ENCODE peak calls at places on chromosomes 7 and 10, in seven cellular contexts. One of them, this sample, is unnamed.

GRCh38 chr7:37208528-37208927 is 240.1 kb downstream of the ELMO1 start:
- DNase-seq in left ventricle myocardium inferior: peak
- DNase-seq in CD8-positive, alpha-beta memory T cell: no peak
- DNase-seq in mammary epithelial cell: peak
- DNase-seq in IMR-90: peak
- DNase-seq in effector memory CD4-positive, alpha-beta T cell: no peak
- DNase-seq in thoracic aorta: peak
- DNase-seq in this sample: peak

GRCh38 chr7:101442426-101443070 is 79.9 kb downstream of the COL26A1 start:
- DNase-seq in CD8-positive, alpha-beta memory T cell: no peak
- DNase-seq in effector memory CD4-positive, alpha-beta T cell: no peak
- DNase-seq in thoracic aorta: no peak
- DNase-seq in left ventricle myocardium inferior: no peak
- DNase-seq in IMR-90: no peak
- DNase-seq in mammary epithelial cell: peak
- DNase-seq in this sample: no peak

GRCh38 chr10:47289921-47290320 is 10.1 kb upstream of the GDF10 start:
- DNase-seq in CD8-positive, alpha-beta memory T cell: no peak
- DNase-seq in mammary epithelial cell: no peak
- DNase-seq in effector memory CD4-positive, alpha-beta T cell: no peak
- DNase-seq in IMR-90: no peak
- DNase-seq in left ventricle myocardium inferior: no peak
- DNase-seq in thoracic aorta: no peak
- DNase-seq in this sample: no peak

GRCh38 chr7:141511370-141512335 is 39.6 kb upstream of the AGK start:
- DNase-seq in effector memory CD4-positive, alpha-beta T cell: no peak
- DNase-seq in IMR-90: no peak
- DNase-seq in left ventricle myocardium inferior: no peak
- DNase-seq in mammary epithelial cell: no peak
- DNase-seq in CD8-positive, alpha-beta memory T cell: no peak
- DNase-seq in thoracic aorta: no peak
- DNase-seq in this sample: no peak

GRCh38 chr10:130661419-130661818 is 525.2 kb downstream of the GLRX3 start:
- DNase-seq in IMR-90: no peak
- DNase-seq in left ventricle myocardium inferior: no peak
- DNase-seq in mammary epithelial cell: no peak
- DNase-seq in CD8-positive, alpha-beta memory T cell: no peak
- DNase-seq in effector memory CD4-positive, alpha-beta T cell: no peak
- DNase-seq in thoracic aorta: no peak
- DNase-seq in this sample: no peak

GRCh38 chr10:109962247-109962646 is 38.9 kb upstream of the XPNPEP1 start:
- DNase-seq in IMR-90: peak
- DNase-seq in effector memory CD4-positive, alpha-beta T cell: no peak
- DNase-seq in thoracic aorta: no peak
- DNase-seq in CD8-positive, alpha-beta memory T cell: no peak
- DNase-seq in left ventricle myocardium inferior: no peak
- DNase-seq in mammary epithelial cell: no peak
- DNase-seq in this sample: no peak

GRCh38 chr7:24917510-24918239 is 62.3 kb downstream of the OSBPL3 start:
- DNase-seq in mammary epithelial cell: peak
- DNase-seq in CD8-positive, alpha-beta memory T cell: no peak
- DNase-seq in thoracic aorta: no peak
- DNase-seq in effector memory CD4-positive, alpha-beta T cell: no peak
- DNase-seq in IMR-90: peak
- DNase-seq in left ventricle myocardium inferior: no peak
- DNase-seq in this sample: no peak

GRCh38 chr10:100100651-100101525 is 19.2 kb upstream of the CPN1 start:
- DNase-seq in thoracic aorta: no peak
- DNase-seq in IMR-90: peak
- DNase-seq in mammary epithelial cell: peak
- DNase-seq in left ventricle myocardium inferior: no peak
- DNase-seq in CD8-positive, alpha-beta memory T cell: no peak
- DNase-seq in effector memory CD4-positive, alpha-beta T cell: no peak
- DNase-seq in this sample: no peak

GRCh38 chr10:5530846-5531557 is 6.2 kb downstream of the CALML3 start:
- DNase-seq in IMR-90: no peak
- DNase-seq in mammary epithelial cell: no peak
- DNase-seq in CD8-positive, alpha-beta memory T cell: no peak
- DNase-seq in effector memory CD4-positive, alpha-beta T cell: no peak
- DNase-seq in thoracic aorta: no peak
- DNase-seq in left ventricle myocardium inferior: no peak
- DNase-seq in this sample: no peak

GRCh38 chr7:128867842-128868623 is 5.4 kb downstream of the ATP6V1F start:
- DNase-seq in effector memory CD4-positive, alpha-beta T cell: no peak
- DNase-seq in IMR-90: peak
- DNase-seq in mammary epithelial cell: no peak
- DNase-seq in CD8-positive, alpha-beta memory T cell: no peak
- DNase-seq in thoracic aorta: no peak
- DNase-seq in left ventricle myocardium inferior: no peak
- DNase-seq in this sample: no peak

GRCh38 chr7:2652736-2653060 is 20.9 kb downstream of the TTYH3 start:
- DNase-seq in IMR-90: no peak
- DNase-seq in mammary epithelial cell: no peak
- DNase-seq in effector memory CD4-positive, alpha-beta T cell: no peak
- DNase-seq in left ventricle myocardium inferior: no peak
- DNase-seq in thoracic aorta: no peak
- DNase-seq in CD8-positive, alpha-beta memory T cell: no peak
- DNase-seq in this sample: no peak

GRCh38 chr7:13641699-13642098 is 347.8 kb downstream of the ETV1 start:
- DNase-seq in effector memory CD4-positive, alpha-beta T cell: no peak
- DNase-seq in CD8-positive, alpha-beta memory T cell: no peak
- DNase-seq in mammary epithelial cell: no peak
- DNase-seq in left ventricle myocardium inferior: no peak
- DNase-seq in thoracic aorta: no peak
- DNase-seq in IMR-90: peak
- DNase-seq in this sample: no peak

GRCh38 chr7:141675431-141676210 is 26.3 kb downstream of the DENND11 start:
- DNase-seq in IMR-90: no peak
- DNase-seq in CD8-positive, alpha-beta memory T cell: no peak
- DNase-seq in effector memory CD4-positive, alpha-beta T cell: no peak
- DNase-seq in mammary epithelial cell: no peak
- DNase-seq in left ventricle myocardium inferior: no peak
- DNase-seq in thoracic aorta: no peak
- DNase-seq in this sample: no peak

GRCh38 chr10:8034666-8035640 is 19.5 kb upstream of the GATA3 start:
- DNase-seq in effector memory CD4-positive, alpha-beta T cell: no peak
- DNase-seq in CD8-positive, alpha-beta memory T cell: no peak
- DNase-seq in left ventricle myocardium inferior: no peak
- DNase-seq in IMR-90: no peak
- DNase-seq in mammary epithelial cell: no peak
- DNase-seq in thoracic aorta: no peak
- DNase-seq in this sample: peak

GRCh38 chr7:127393370-127394058 is 1.0 kb upstream of the ZNF800 start:
- DNase-seq in CD8-positive, alpha-beta memory T cell: no peak
- DNase-seq in thoracic aorta: no peak
- DNase-seq in left ventricle myocardium inferior: no peak
- DNase-seq in IMR-90: no peak
- DNase-seq in mammary epithelial cell: no peak
- DNase-seq in effector memory CD4-positive, alpha-beta T cell: no peak
- DNase-seq in this sample: peak

GRCh38 chr7:37728747-37729146 is 45.2 kb downstream of the GPR141 start:
- DNase-seq in mammary epithelial cell: peak
- DNase-seq in left ventricle myocardium inferior: no peak
- DNase-seq in thoracic aorta: no peak
- DNase-seq in IMR-90: no peak
- DNase-seq in CD8-positive, alpha-beta memory T cell: no peak
- DNase-seq in effector memory CD4-positive, alpha-beta T cell: no peak
- DNase-seq in this sample: no peak

GRCh38 chr7:36034020-36034419 is 119.0 kb upstream of the EEPD1 start:
- DNase-seq in effector memory CD4-positive, alpha-beta T cell: no peak
- DNase-seq in CD8-positive, alpha-beta memory T cell: no peak
- DNase-seq in thoracic aorta: no peak
- DNase-seq in left ventricle myocardium inferior: no peak
- DNase-seq in IMR-90: peak
- DNase-seq in mammary epithelial cell: peak
- DNase-seq in this sample: no peak

GRCh38 chr7:96388166-96388565 is 66.3 kb upstream of the SLC25A13 start:
- DNase-seq in CD8-positive, alpha-beta memory T cell: no peak
- DNase-seq in thoracic aorta: no peak
- DNase-seq in mammary epithelial cell: peak
- DNase-seq in IMR-90: peak
- DNase-seq in left ventricle myocardium inferior: no peak
- DNase-seq in effector memory CD4-positive, alpha-beta T cell: no peak
- DNase-seq in this sample: no peak

GRCh38 chr7:28067171-28067570 is 113.4 kb downstream of the JAZF1 start:
- DNase-seq in CD8-positive, alpha-beta memory T cell: no peak
- DNase-seq in effector memory CD4-positive, alpha-beta T cell: no peak
- DNase-seq in mammary epithelial cell: no peak
- DNase-seq in IMR-90: no peak
- DNase-seq in thoracic aorta: no peak
- DNase-seq in left ventricle myocardium inferior: no peak
- DNase-seq in this sample: no peak

GRCh38 chr10:79046326-79046725 is 22.4 kb upstream of the ZMIZ1 start:
- DNase-seq in CD8-positive, alpha-beta memory T cell: peak
- DNase-seq in thoracic aorta: no peak
- DNase-seq in IMR-90: no peak
- DNase-seq in mammary epithelial cell: no peak
- DNase-seq in left ventricle myocardium inferior: peak
- DNase-seq in effector memory CD4-positive, alpha-beta T cell: no peak
- DNase-seq in this sample: no peak
- H3K27ac ChIP-seq in CD8-positive, alpha-beta memory T cell: peak
- H3K27ac ChIP-seq in thoracic aorta: no peak
- H3K27ac ChIP-seq in IMR-90: no peak
- H3K27ac ChIP-seq in mammary epithelial cell: no peak
- H3K27ac ChIP-seq in left ventricle myocardium inferior: no peak
- H3K27ac ChIP-seq in effector memory CD4-positive, alpha-beta T cell: no peak
- H3K27ac ChIP-seq in this sample: no peak

DNA sequence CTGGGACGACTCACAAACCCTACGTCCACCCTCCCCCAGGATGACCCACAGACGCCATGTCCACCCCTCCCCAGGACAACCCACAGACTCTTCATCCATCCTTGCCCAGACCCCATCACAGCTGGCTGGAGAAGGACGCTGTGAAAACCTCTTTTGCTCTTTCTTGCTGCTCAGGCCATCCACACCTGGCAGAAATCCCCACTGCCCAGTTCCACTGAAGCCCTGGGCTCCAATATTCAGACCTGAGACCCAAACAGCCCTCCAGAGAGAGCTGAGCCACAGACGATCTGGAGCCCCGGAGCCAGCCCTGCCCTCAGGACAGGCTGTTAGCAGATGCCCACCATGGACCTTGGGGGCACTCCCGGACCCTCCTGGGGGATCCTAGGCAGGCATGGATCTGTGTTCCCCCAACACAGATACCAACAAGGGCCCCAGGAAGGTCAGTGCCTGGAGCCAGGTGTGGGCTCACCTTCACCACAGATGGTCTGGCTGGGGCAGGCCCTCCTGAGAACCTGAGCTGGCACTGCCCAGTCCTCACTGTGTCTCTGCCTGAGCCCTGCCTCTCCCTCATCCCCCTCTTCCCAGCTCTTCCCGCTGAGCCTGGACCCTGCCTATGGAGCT is 226.2 kb downstream of the PTPRN2 start:
- DNase-seq in mammary epithelial cell: no peak
- DNase-seq in effector memory CD4-positive, alpha-beta T cell: no peak
- DNase-seq in left ventricle myocardium inferior: no peak
- DNase-seq in CD8-positive, alpha-beta memory T cell: no peak
- DNase-seq in thoracic aorta: no peak
- DNase-seq in IMR-90: no peak
- DNase-seq in this sample: no peak
- H3K27ac ChIP-seq in mammary epithelial cell: no peak
- H3K27ac ChIP-seq in effector memory CD4-positive, alpha-beta T cell: no peak
- H3K27ac ChIP-seq in left ventricle myocardium inferior: no peak
- H3K27ac ChIP-seq in CD8-positive, alpha-beta memory T cell: no peak
- H3K27ac ChIP-seq in thoracic aorta: no peak
- H3K27ac ChIP-seq in IMR-90: no peak
- H3K27ac ChIP-seq in this sample: no peak

GRCh38 chr10:25678666-25679065 is 255.4 kb upstream of the MYO3A start:
- DNase-seq in thoracic aorta: no peak
- DNase-seq in effector memory CD4-positive, alpha-beta T cell: no peak
- DNase-seq in IMR-90: no peak
- DNase-seq in CD8-positive, alpha-beta memory T cell: no peak
- DNase-seq in left ventricle myocardium inferior: no peak
- DNase-seq in mammary epithelial cell: no peak
- DNase-seq in this sample: no peak

GRCh38 chr10:25683291-25683690 is 250.7 kb upstream of the MYO3A start:
- DNase-seq in mammary epithelial cell: peak
- DNase-seq in IMR-90: no peak
- DNase-seq in CD8-positive, alpha-beta memory T cell: no peak
- DNase-seq in thoracic aorta: no peak
- DNase-seq in effector memory CD4-positive, alpha-beta T cell: no peak
- DNase-seq in left ventricle myocardium inferior: no peak
- DNase-seq in this sample: no peak

GRCh38 chr10:25678220-25678619 is 255.8 kb upstream of the MYO3A start:
- DNase-seq in effector memory CD4-positive, alpha-beta T cell: no peak
- DNase-seq in mammary epithelial cell: no peak
- DNase-seq in IMR-90: no peak
- DNase-seq in CD8-positive, alpha-beta memory T cell: no peak
- DNase-seq in thoracic aorta: no peak
- DNase-seq in left ventricle myocardium inferior: no peak
- DNase-seq in this sample: no peak

DNA sequence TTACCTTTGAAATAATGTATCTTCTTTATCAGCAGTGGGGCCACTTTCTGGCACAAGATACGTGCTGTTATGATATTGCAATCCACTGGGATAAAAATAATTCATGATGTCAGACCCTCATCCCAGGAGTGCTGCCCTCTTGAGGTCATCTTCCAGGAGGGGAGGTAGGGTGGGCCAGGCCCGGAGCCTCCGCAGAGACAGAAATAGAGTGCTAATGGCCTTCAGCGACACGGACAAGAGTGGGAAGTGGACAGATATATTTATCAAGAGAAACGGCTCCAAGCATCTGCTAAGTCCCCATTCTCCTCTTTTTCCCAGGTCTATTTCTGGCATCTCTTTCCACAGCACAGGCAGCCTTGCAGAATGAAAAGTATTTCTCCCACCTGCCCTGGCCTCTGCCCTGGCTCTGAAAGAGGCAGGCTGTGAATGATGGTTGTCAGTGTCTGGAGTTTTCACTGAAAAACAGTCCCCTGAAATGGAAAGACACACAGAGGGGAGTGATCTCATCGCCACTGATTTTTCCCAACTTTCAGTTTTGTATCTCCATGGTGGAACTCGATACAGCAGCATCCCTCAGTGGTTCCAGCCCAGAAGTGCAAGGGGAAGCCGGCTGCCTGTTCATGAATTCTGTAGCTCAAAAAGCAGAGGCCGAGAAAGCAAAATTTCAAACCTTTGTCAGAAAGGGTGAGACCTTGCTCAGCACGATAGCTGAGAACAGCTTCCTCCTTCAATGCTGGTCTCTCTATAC is 251.7 kb upstream of the MYO3A start:
- DNase-seq in effector memory CD4-positive, alpha-beta T cell: no peak
- DNase-seq in mammary epithelial cell: peak
- DNase-seq in IMR-90: no peak
- DNase-seq in thoracic aorta: no peak
- DNase-seq in CD8-positive, alpha-beta memory T cell: no peak
- DNase-seq in left ventricle myocardium inferior: no peak
- DNase-seq in this sample: no peak
- H3K27ac ChIP-seq in effector memory CD4-positive, alpha-beta T cell: no peak
- H3K27ac ChIP-seq in mammary epithelial cell: no peak
- H3K27ac ChIP-seq in IMR-90: no peak
- H3K27ac ChIP-seq in thoracic aorta: no peak
- H3K27ac ChIP-seq in CD8-positive, alpha-beta memory T cell: no peak
- H3K27ac ChIP-seq in left ventricle myocardium inferior: peak
- H3K27ac ChIP-seq in this sample: no peak

GRCh38 chr10:43843331-43844101 is 194.8 kb upstream of the ZNF32 start:
- DNase-seq in thoracic aorta: no peak
- DNase-seq in left ventricle myocardium inferior: peak
- DNase-seq in IMR-90: peak
- DNase-seq in mammary epithelial cell: no peak
- DNase-seq in CD8-positive, alpha-beta memory T cell: no peak
- DNase-seq in effector memory CD4-positive, alpha-beta T cell: no peak
- DNase-seq in this sample: no peak
- H3K27ac ChIP-seq in thoracic aorta: peak
- H3K27ac ChIP-seq in left ventricle myocardium inferior: peak
- H3K27ac ChIP-seq in IMR-90: peak
- H3K27ac ChIP-seq in mammary epithelial cell: no peak
- H3K27ac ChIP-seq in CD8-positive, alpha-beta memory T cell: no peak
- H3K27ac ChIP-seq in effector memory CD4-positive, alpha-beta T cell: no peak
- H3K27ac ChIP-seq in this sample: peak

This sample was measured in ascending aorta.